ENCODE peak calls at places on chromosome 19, in four cellular contexts. One of them, this sample, is unnamed.

GRCh38 chr19:15869109-15869555 is 28.7 kb downstream of the CYP4F2 start:
- DNase-seq in vagina: no peak
- DNase-seq in tibial nerve: peak
- DNase-seq in A549: peak
- DNase-seq in this sample: peak

GRCh38 chr19:53541971-53542370 is 4.0 kb downstream of the ZNF331 start:
- DNase-seq in vagina: no peak
- DNase-seq in tibial nerve: no peak
- DNase-seq in A549: no peak
- DNase-seq in this sample: peak

GRCh38 chr19:12788682-12789097 is 2.6 kb upstream of the JUNB start:
- DNase-seq in vagina: no peak
- DNase-seq in tibial nerve: peak
- DNase-seq in A549: peak
- DNase-seq in this sample: no peak

GRCh38 chr19:23283925-23284324 is 33.7 kb upstream of the ZNF724 start:
- DNase-seq in vagina: no peak
- DNase-seq in tibial nerve: peak
- DNase-seq in A549: peak
- DNase-seq in this sample: peak

GRCh38 chr19:3055741-3056453 is 6.4 kb downstream of the TLE5 start:
- DNase-seq in vagina: no peak
- DNase-seq in tibial nerve: no peak
- DNase-seq in A549: peak
- DNase-seq in this sample: no peak

GRCh38 chr19:58518261-58519086 is 1.1 kb downstream of the ZBTB45 start:
- DNase-seq in vagina: no peak
- DNase-seq in tibial nerve: no peak
- DNase-seq in A549: no peak
- DNase-seq in this sample: no peak

GRCh38 chr19:45927565-45928261 is 13.1 kb upstream of the NANOS2 start:
- DNase-seq in vagina: no peak
- DNase-seq in tibial nerve: peak
- DNase-seq in A549: peak
- DNase-seq in this sample: peak

GRCh38 chr19:2512523-2513431 is 36.9 kb downstream of the GADD45B start:
- DNase-seq in vagina: no peak
- DNase-seq in tibial nerve: no peak
- DNase-seq in A549: no peak
- DNase-seq in this sample: no peak

GRCh38 chr19:400976-401835 is 7.7 kb downstream of the C2CD4C start:
- DNase-seq in vagina: no peak
- DNase-seq in tibial nerve: no peak
- DNase-seq in A549: no peak
- DNase-seq in this sample: no peak

GRCh38 chr19:32343550-32344262 is 1.7 kb upstream of the ZNF507 start:
- DNase-seq in vagina: no peak
- DNase-seq in tibial nerve: no peak
- DNase-seq in A549: peak
- DNase-seq in this sample: no peak

GRCh38 chr19:35544110-35544802 is 1.2 kb upstream of the TMEM147 start:
- DNase-seq in vagina: no peak
- DNase-seq in tibial nerve: no peak
- DNase-seq in A549: no peak
- DNase-seq in this sample: no peak

GRCh38 chr19:38921420-38922274 is 8.9 kb downstream of the SARS2 start:
- DNase-seq in vagina: no peak
- DNase-seq in tibial nerve: no peak
- DNase-seq in A549: no peak
- DNase-seq in this sample: no peak

GRCh38 chr19:2582984-2583956 is 107.3 kb downstream of the GADD45B start:
- DNase-seq in vagina: no peak
- DNase-seq in tibial nerve: no peak
- DNase-seq in A549: peak
- DNase-seq in this sample: no peak

GRCh38 chr19:44813331-44814131 is 4.6 kb downstream of the BCAM start:
- DNase-seq in vagina: no peak
- DNase-seq in tibial nerve: no peak
- DNase-seq in A549: no peak
- DNase-seq in this sample: no peak

GRCh38 chr19:46634045-46634655 is 1.9 kb downstream of the GNG8 start:
- DNase-seq in vagina: no peak
- DNase-seq in tibial nerve: peak
- DNase-seq in A549: peak
- DNase-seq in this sample: peak

GRCh38 chr19:47641891-47642485 is 33.1 kb downstream of the BICRA start:
- DNase-seq in vagina: no peak
- DNase-seq in tibial nerve: no peak
- DNase-seq in A549: no peak
- DNase-seq in this sample: no peak

GRCh38 chr19:14110650-14111049 is 6.9 kb downstream of the PRKACA start:
- DNase-seq in vagina: no peak
- DNase-seq in tibial nerve: no peak
- DNase-seq in A549: no peak
- DNase-seq in this sample: no peak

GRCh38 chr19:32702010-32702409 is 10.4 kb downstream of the NUDT19 start:
- DNase-seq in vagina: no peak
- DNase-seq in tibial nerve: no peak
- DNase-seq in A549: no peak
- DNase-seq in this sample: no peak

GRCh38 chr19:11381535-11382369 is 2.4 kb downstream of the EPOR start:
- DNase-seq in vagina: no peak
- DNase-seq in tibial nerve: peak
- DNase-seq in A549: peak
- DNase-seq in this sample: peak

GRCh38 chr19:38812841-38813320 is at the start of gene LGALS4:
- DNase-seq in vagina: no peak
- DNase-seq in tibial nerve: no peak
- DNase-seq in A549: peak
- DNase-seq in this sample: no peak

GRCh38 chr19:29690842-29691241 is 24.2 kb downstream of the C19orf12 start:
- DNase-seq in vagina: no peak
- DNase-seq in tibial nerve: no peak
- DNase-seq in A549: peak
- DNase-seq in this sample: no peak

GRCh38 chr19:16403151-16403977 is 68.4 kb downstream of the EPS15L1 start:
- DNase-seq in vagina: no peak
- DNase-seq in tibial nerve: peak
- DNase-seq in A549: no peak
- DNase-seq in this sample: no peak

GRCh38 chr19:41872775-41873647 is 4.1 kb upstream of the CD79A start:
- DNase-seq in vagina: no peak
- DNase-seq in tibial nerve: no peak
- DNase-seq in A549: peak
- DNase-seq in this sample: peak
- TF ChIP-seq POLR2A in vagina: no peak
- TF ChIP-seq POLR2A in tibial nerve: no peak
- TF ChIP-seq POLR2A in A549: no peak
- TF ChIP-seq POLR2A in this sample: no peak

DNA sequence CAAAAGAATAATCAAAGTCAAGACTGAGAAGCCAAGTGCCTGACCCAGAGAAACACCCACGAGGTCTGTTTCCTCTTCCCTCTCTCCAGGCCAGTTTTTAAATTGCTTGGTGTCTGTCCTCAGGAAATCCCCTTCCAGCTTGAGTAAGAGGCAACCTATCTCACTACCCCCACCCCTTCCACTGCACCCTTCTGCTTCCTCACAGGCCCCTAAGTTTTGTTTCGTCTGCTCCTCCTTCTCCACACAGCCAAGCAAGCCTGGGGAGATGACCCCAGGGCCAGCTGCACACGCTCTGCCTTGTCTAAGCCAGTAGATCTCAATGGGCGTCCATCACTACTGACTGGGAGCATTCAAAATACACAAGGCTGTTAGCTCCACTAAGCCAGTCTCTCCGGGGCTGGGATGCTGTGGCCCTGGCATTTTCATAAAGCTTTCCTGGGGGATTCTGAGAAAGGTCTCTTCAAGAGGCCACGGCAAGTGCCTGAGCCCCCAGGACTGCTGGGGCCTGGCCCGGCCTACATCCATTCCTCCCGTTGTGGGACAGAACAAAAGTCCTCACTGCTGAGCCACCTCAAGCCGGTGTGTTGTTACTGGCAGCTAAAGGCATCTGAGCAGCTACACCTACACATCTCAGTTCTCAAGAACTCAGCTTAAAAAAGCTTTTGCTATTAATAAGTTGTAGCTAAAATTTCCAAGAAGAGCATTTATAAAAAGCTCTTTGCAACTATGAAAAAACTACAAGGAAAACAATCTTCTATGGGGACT is 14.9 kb upstream of the IL4I1 start:
- DNase-seq in vagina: no peak
- DNase-seq in tibial nerve: no peak
- DNase-seq in A549: no peak
- DNase-seq in this sample: no peak
- TF ChIP-seq POLR2A in vagina: no peak
- TF ChIP-seq POLR2A in tibial nerve: no peak
- TF ChIP-seq POLR2A in A549: no peak
- TF ChIP-seq POLR2A in this sample: no peak

GRCh38 chr19:1428738-1429391 is 9.3 kb upstream of the RPS15 start:
- DNase-seq in vagina: no peak
- DNase-seq in tibial nerve: no peak
- DNase-seq in A549: no peak
- DNase-seq in this sample: no peak

GRCh38 chr19:1429750-1430149 is 8.4 kb upstream of the RPS15 start:
- DNase-seq in vagina: no peak
- DNase-seq in tibial nerve: no peak
- DNase-seq in A549: no peak
- DNase-seq in this sample: no peak

GRCh38 chr19:1432507-1432887 is 5.7 kb upstream of the RPS15 start:
- DNase-seq in vagina: no peak
- DNase-seq in tibial nerve: no peak
- DNase-seq in A549: no peak
- DNase-seq in this sample: no peak

GRCh38 chr19:1431759-1432506 is 6.3 kb upstream of the RPS15 start:
- DNase-seq in vagina: no peak
- DNase-seq in tibial nerve: no peak
- DNase-seq in A549: no peak
- DNase-seq in this sample: no peak

DNA sequence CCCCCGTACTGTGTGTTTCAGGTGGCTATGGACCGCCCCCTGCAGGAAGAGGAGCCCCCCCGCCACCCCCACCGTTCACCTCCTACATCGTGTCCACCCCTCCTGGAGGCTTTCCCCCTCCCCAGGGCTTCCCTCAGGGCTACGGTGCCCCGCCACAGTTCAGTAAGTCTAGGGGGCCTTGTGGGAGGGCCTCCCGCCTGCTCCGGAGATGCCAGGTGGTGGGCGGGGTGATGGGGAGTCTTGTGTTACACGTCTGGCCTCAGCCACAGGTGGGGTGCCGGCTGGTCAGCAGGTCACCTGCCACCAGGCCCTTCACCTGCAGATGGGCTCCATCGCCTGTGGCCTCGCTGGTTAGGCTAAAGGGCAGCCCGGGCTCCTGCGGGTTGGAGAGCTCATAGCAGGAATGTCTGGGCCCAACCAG is 8.0 kb upstream of the RPS15 start:
- DNase-seq in vagina: no peak
- DNase-seq in tibial nerve: no peak
- DNase-seq in A549: no peak
- DNase-seq in this sample: no peak
- TF ChIP-seq POLR2A in vagina: no peak
- TF ChIP-seq POLR2A in tibial nerve: no peak
- TF ChIP-seq POLR2A in A549: no peak
- TF ChIP-seq POLR2A in this sample: no peak

GRCh38 chr19:51368366-51369282 is at the start of gene CLDND2:
- DNase-seq in vagina: no peak
- DNase-seq in tibial nerve: no peak
- DNase-seq in A549: no peak
- DNase-seq in this sample: no peak

GRCh38 chr19:51366999-51367564 is 894 bp upstream of the ETFB start:
- DNase-seq in vagina: no peak
- DNase-seq in tibial nerve: no peak
- DNase-seq in A549: no peak
- DNase-seq in this sample: no peak

GRCh38 chr19:51365211-51366049 is 758 bp downstream of the ETFB start:
- DNase-seq in vagina: no peak
- DNase-seq in tibial nerve: peak
- DNase-seq in A549: peak
- DNase-seq in this sample: no peak

GRCh38 chr19:51366050-51366998 is at the start of gene ETFB:
- DNase-seq in vagina: peak
- DNase-seq in tibial nerve: peak
- DNase-seq in A549: peak
- DNase-seq in this sample: peak

GRCh38 chr19:51367565-51368365 is 1.0 kb downstream of the CLDND2 start:
- DNase-seq in vagina: peak
- DNase-seq in tibial nerve: peak
- DNase-seq in A549: peak
- DNase-seq in this sample: peak
- TF ChIP-seq POLR2A in vagina: peak
- TF ChIP-seq POLR2A in tibial nerve: no peak
- TF ChIP-seq POLR2A in A549: peak
- TF ChIP-seq POLR2A in this sample: peak

GRCh38 chr19:43465468-43466120 is at the start of gene LYPD3:
- DNase-seq in vagina: no peak
- DNase-seq in tibial nerve: no peak
- DNase-seq in A549: no peak
- DNase-seq in this sample: no peak
- TF ChIP-seq POLR2A in vagina: no peak
- TF ChIP-seq POLR2A in tibial nerve: no peak
- TF ChIP-seq POLR2A in A549: no peak
- TF ChIP-seq POLR2A in this sample: no peak

DNA sequence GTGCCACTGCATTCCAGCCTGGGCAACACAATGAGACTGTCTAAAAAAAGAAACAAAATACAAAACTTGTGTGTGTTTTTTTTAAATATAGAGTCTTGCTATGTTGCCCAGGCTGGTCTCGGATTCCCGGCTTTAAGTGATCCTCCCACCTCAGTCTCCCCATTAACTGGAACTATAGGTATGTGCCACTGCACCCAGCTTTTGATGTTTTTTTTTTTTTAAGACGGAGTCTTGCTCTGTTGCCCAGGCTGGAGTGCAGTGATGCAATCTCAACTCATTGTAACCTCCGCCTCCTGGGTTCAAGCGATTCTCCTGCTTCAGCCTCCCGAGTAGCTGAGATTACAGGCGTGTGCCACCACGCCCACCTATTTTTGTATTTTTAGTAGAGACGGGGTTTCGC is 37.0 kb downstream of the SUGP2 start:
- DNase-seq in vagina: no peak
- DNase-seq in tibial nerve: no peak
- DNase-seq in A549: no peak
- DNase-seq in this sample: no peak
- TF ChIP-seq POLR2A in vagina: no peak
- TF ChIP-seq POLR2A in tibial nerve: no peak
- TF ChIP-seq POLR2A in A549: no peak
- TF ChIP-seq POLR2A in this sample: no peak

GRCh38 chr19:6740589-6741348 is 1.3 kb downstream of the TRIP10 start:
- DNase-seq in vagina: no peak
- DNase-seq in tibial nerve: no peak
- DNase-seq in A549: peak
- DNase-seq in this sample: peak
- TF ChIP-seq POLR2A in vagina: peak
- TF ChIP-seq POLR2A in tibial nerve: peak
- TF ChIP-seq POLR2A in A549: no peak
- TF ChIP-seq POLR2A in this sample: no peak

This sample was measured in H54.